ENCODE peak calls at places on chromosomes 4 and X, in nine cellular contexts. One of them, this sample, is unnamed.

GRCh38 chrX:149984411-149984810 is 46.1 kb upstream of the EOLA2 start:
- DNase-seq in body of pancreas: no peak
- DNase-seq in GM23248: peak; percentile 7
- DNase-seq in pancreas: no peak
- DNase-seq in IMR-90: no peak
- DNase-seq in PC-9: no peak
- DNase-seq in HCT116: no peak
- DNase-seq in Panc1: no peak
- DNase-seq in Peyer's patch: no peak
- DNase-seq in this sample: no peak

GRCh38 chr4:140137654-140138053 is 16.3 kb downstream of the MAML3 start:
- DNase-seq in body of pancreas: no peak
- DNase-seq in GM23248: peak; percentile 14
- DNase-seq in pancreas: no peak
- DNase-seq in IMR-90: peak; percentile 59
- DNase-seq in PC-9: peak; percentile 84
- DNase-seq in HCT116: no peak
- DNase-seq in Panc1: no peak
- DNase-seq in Peyer's patch: no peak
- DNase-seq in this sample: no peak

GRCh38 chr4:169108303-169108702 is 98.2 kb upstream of the CBR4 start:
- DNase-seq in body of pancreas: no peak
- DNase-seq in GM23248: no peak
- DNase-seq in pancreas: no peak
- DNase-seq in IMR-90: no peak
- DNase-seq in PC-9: no peak
- DNase-seq in HCT116: no peak
- DNase-seq in Panc1: no peak
- DNase-seq in Peyer's patch: no peak
- DNase-seq in this sample: no peak

GRCh38 chr4:125951275-125951887 is 636.6 kb downstream of the FAT4 start:
- DNase-seq in body of pancreas: no peak
- DNase-seq in GM23248: peak; percentile 70
- DNase-seq in pancreas: no peak
- DNase-seq in IMR-90: peak; percentile 60
- DNase-seq in PC-9: no peak
- DNase-seq in HCT116: no peak
- DNase-seq in Panc1: no peak
- DNase-seq in Peyer's patch: no peak
- DNase-seq in this sample: no peak

GRCh38 chr4:70895846-70896435 is 6.2 kb upstream of the MOB1B start:
- DNase-seq in body of pancreas: no peak
- DNase-seq in GM23248: no peak
- DNase-seq in pancreas: no peak
- DNase-seq in IMR-90: no peak
- DNase-seq in PC-9: no peak
- DNase-seq in HCT116: no peak
- DNase-seq in Panc1: no peak
- DNase-seq in Peyer's patch: no peak
- DNase-seq in this sample: no peak

GRCh38 chrX:72620550-72621145 is 48.0 kb upstream of the HDAC8 start:
- DNase-seq in body of pancreas: peak; percentile 83
- DNase-seq in GM23248: peak; percentile 89
- DNase-seq in pancreas: peak; percentile 81
- DNase-seq in IMR-90: peak; percentile 89
- DNase-seq in PC-9: peak; percentile 90
- DNase-seq in HCT116: peak; percentile 74
- DNase-seq in Panc1: peak; percentile 90
- DNase-seq in Peyer's patch: no peak
- DNase-seq in this sample: peak; percentile 75

GRCh38 chr4:95304898-95305297 is 243.9 kb downstream of the UNC5C start:
- DNase-seq in body of pancreas: no peak
- DNase-seq in GM23248: no peak
- DNase-seq in pancreas: no peak
- DNase-seq in IMR-90: peak; percentile 7
- DNase-seq in PC-9: peak; percentile 78
- DNase-seq in HCT116: no peak
- DNase-seq in Panc1: peak; percentile 47
- DNase-seq in Peyer's patch: no peak
- DNase-seq in this sample: no peak

GRCh38 chr4:180999217-180999616 is 1244.0 kb upstream of the TENM3 start:
- DNase-seq in body of pancreas: no peak
- DNase-seq in GM23248: no peak
- DNase-seq in pancreas: no peak
- DNase-seq in IMR-90: no peak
- DNase-seq in PC-9: no peak
- DNase-seq in HCT116: no peak
- DNase-seq in Panc1: no peak
- DNase-seq in Peyer's patch: no peak
- DNase-seq in this sample: no peak

GRCh38 chrX:12819231-12819630 is 28.0 kb downstream of the PRPS2 start:
- DNase-seq in body of pancreas: no peak
- DNase-seq in GM23248: peak; percentile 0
- DNase-seq in pancreas: no peak
- DNase-seq in IMR-90: no peak
- DNase-seq in PC-9: no peak
- DNase-seq in HCT116: no peak
- DNase-seq in Panc1: no peak
- DNase-seq in Peyer's patch: no peak
- DNase-seq in this sample: no peak

GRCh38 chrX:129653181-129653984 is 1.4 kb downstream of the APLN start:
- DNase-seq in body of pancreas: no peak
- DNase-seq in GM23248: no peak
- DNase-seq in pancreas: no peak
- DNase-seq in IMR-90: no peak
- DNase-seq in PC-9: no peak
- DNase-seq in HCT116: no peak
- DNase-seq in Panc1: no peak
- DNase-seq in Peyer's patch: no peak
- DNase-seq in this sample: no peak

GRCh38 chr4:8708401-8709021 is 115.9 kb downstream of the CPZ start:
- DNase-seq in body of pancreas: peak; percentile 3
- DNase-seq in GM23248: no peak
- DNase-seq in pancreas: no peak
- DNase-seq in IMR-90: no peak
- DNase-seq in PC-9: no peak
- DNase-seq in HCT116: no peak
- DNase-seq in Panc1: no peak
- DNase-seq in Peyer's patch: no peak
- DNase-seq in this sample: no peak

GRCh38 chr4:121256887-121257426 is 92.8 kb upstream of the TNIP3 start:
- DNase-seq in body of pancreas: no peak
- DNase-seq in GM23248: no peak
- DNase-seq in pancreas: no peak
- DNase-seq in IMR-90: no peak
- DNase-seq in PC-9: no peak
- DNase-seq in HCT116: no peak
- DNase-seq in Panc1: no peak
- DNase-seq in Peyer's patch: no peak
- DNase-seq in this sample: no peak

DNA sequence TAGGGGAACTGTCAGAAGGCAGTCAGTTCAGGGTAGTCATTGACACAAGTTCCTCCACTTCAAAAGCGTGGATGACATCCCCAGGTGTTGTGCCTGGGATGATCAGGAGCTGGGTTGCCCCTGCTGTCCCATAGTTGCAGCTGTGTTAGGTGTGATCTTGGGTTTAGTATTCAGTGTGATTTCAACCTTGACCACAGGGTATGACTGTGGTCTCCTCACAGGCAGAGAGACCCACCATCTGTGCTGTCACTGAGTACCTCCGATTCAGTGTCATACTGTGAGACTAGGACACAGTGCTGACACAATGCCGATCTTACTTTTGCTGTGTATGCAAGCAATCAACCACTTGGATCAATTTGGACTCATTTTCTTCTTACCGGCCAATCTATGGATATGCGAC is 25.2 kb downstream of the FOXR2 start:
- DNase-seq in body of pancreas: no peak
- DNase-seq in GM23248: no peak
- DNase-seq in pancreas: no peak
- DNase-seq in IMR-90: no peak
- DNase-seq in PC-9: no peak
- DNase-seq in HCT116: no peak
- DNase-seq in Panc1: no peak
- DNase-seq in Peyer's patch: peak; percentile 20
- DNase-seq in this sample: no peak
- H3K9me3 ChIP-seq in body of pancreas: no peaks in the 10 kb centered on the region
- H3K9me3 ChIP-seq in GM23248: no peaks in the 10 kb centered on the region
- H3K9me3 ChIP-seq in pancreas: no peaks in the 10 kb centered on the region
- H3K9me3 ChIP-seq in IMR-90: no peaks in the 10 kb centered on the region
- H3K9me3 ChIP-seq in PC-9: no peaks in the 10 kb centered on the region
- H3K9me3 ChIP-seq in HCT116: no peaks in the 10 kb centered on the region
- H3K9me3 ChIP-seq in Panc1: no peaks in the 10 kb centered on the region
- H3K9me3 ChIP-seq in Peyer's patch: no peaks in the 10 kb centered on the region
- H3K9me3 ChIP-seq in this sample: no peaks in the 10 kb centered on the region

DNA sequence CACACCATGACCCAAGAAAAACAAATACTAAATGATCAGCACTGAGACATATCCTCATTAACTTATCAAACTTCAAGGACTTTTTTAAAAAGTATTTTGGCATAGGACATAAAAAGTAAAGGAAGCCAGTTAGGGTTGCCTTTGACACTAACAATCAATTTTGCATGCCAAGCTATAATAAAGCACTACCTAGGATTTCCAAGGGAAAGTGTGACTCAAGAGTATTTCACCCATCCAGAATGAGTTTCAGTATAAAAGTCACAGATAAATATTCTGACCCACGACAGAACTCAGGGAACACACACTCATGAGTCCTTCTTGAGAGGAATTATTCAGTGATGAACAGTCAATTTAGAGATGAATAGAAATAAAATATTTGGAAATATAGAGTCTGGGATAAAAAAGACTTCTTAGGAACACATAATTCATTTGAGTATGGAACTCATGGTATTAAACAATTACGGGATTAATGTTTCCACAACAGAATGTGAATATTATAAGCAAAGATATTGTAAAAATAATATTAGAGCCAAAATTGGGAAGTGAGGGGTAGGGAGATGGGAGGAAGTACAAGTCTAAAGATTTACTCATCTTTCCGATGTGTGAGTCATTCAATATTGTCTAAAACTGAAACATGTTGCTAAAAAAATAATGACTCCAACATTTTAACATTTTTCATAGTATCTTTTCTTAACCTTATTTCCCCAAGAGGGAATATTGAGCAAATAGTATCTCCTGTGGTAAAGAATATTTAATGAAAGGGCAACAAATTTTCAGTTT is 143.5 kb upstream of the LNX1 start:
- DNase-seq in body of pancreas: no peak
- DNase-seq in GM23248: peak; percentile 89
- DNase-seq in pancreas: no peak
- DNase-seq in IMR-90: peak; percentile 75
- DNase-seq in PC-9: no peak
- DNase-seq in HCT116: no peak
- DNase-seq in Panc1: no peak
- DNase-seq in Peyer's patch: no peak
- DNase-seq in this sample: no peak
- H3K4me3 ChIP-seq in body of pancreas: no peak overlapping the region
- H3K4me3 ChIP-seq in GM23248: peak overlapping the region; percentile 49
- H3K4me3 ChIP-seq in pancreas: no peak overlapping the region
- H3K4me3 ChIP-seq in IMR-90: no peak overlapping the region
- H3K4me3 ChIP-seq in PC-9: no peak overlapping the region
- H3K4me3 ChIP-seq in HCT116: no peak overlapping the region
- H3K4me3 ChIP-seq in Panc1: no peak overlapping the region
- H3K4me3 ChIP-seq in Peyer's patch: no peak overlapping the region
- H3K4me3 ChIP-seq in this sample: no peak overlapping the region

GRCh38 chr4:137299281-137299680 is 233.0 kb downstream of the PCDH18 start:
- DNase-seq in body of pancreas: no peak
- DNase-seq in GM23248: no peak
- DNase-seq in pancreas: no peak
- DNase-seq in IMR-90: no peak
- DNase-seq in PC-9: no peak
- DNase-seq in HCT116: no peak
- DNase-seq in Panc1: no peak
- DNase-seq in Peyer's patch: no peak
- DNase-seq in this sample: no peak
- H3K36me3 ChIP-seq in body of pancreas: no peaks in the 10 kb centered on the region
- H3K36me3 ChIP-seq in GM23248: no peaks in the 10 kb centered on the region
- H3K36me3 ChIP-seq in pancreas: no peaks in the 10 kb centered on the region
- H3K36me3 ChIP-seq in IMR-90: no peaks in the 10 kb centered on the region
- H3K36me3 ChIP-seq in PC-9: no peaks in the 10 kb centered on the region
- H3K36me3 ChIP-seq in HCT116: no peaks in the 10 kb centered on the region
- H3K36me3 ChIP-seq in Panc1: no peaks in the 10 kb centered on the region
- H3K36me3 ChIP-seq in Peyer's patch: no peaks in the 10 kb centered on the region
- H3K36me3 ChIP-seq in this sample: no peaks in the 10 kb centered on the region

DNA sequence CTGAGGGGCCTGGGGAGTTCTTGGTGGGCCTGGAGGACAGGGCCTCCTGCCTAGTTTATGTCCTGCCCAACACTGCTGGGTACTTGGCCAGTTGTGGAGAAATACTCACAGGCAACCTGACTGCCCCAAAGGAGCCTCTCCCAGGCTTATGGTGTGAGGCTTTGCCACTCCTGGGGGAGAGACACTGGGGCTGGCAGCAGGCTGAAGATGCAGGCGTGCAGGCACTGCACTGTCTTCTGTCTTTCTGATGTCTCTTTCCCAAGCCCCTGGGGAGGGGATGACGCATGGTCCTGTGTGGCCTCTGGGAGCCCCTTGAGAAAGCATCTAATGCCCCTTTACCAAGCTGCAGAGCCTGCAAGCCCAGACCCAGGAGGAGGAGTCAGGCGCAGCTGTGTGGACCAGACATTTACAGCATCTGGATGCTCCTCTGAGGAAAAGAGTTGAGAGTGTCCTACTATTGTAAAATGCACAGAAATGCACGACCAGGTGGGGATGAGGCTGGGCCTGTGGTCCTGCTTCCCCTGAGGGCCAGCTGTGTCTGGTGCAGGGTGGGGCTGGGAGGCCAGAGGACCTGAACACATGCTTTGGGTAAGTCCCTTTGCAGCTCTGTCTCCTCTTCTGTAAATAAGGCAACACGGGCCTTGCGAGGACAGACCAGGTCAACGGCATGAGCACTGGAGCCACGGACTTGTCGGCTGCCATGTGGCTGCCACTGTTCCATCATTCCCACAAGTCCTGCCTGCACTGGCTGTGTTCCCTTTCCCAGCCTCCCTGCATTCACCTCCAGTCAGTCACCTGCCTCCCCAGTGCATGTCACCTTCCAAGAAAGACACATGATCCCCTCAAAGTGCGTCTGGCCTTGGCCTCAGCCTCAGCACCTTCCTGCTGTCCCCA is 8.4 kb downstream of the TMEM271 start:
- DNase-seq in body of pancreas: no peak
- DNase-seq in GM23248: no peak
- DNase-seq in pancreas: no peak
- DNase-seq in IMR-90: no peak
- DNase-seq in PC-9: no peak
- DNase-seq in HCT116: no peak
- DNase-seq in Panc1: no peak
- DNase-seq in Peyer's patch: no peak
- DNase-seq in this sample: no peak
- H3K9me3 ChIP-seq in body of pancreas: no peaks in the 10 kb centered on the region
- H3K9me3 ChIP-seq in GM23248: no peaks in the 10 kb centered on the region
- H3K9me3 ChIP-seq in pancreas: no peaks in the 10 kb centered on the region
- H3K9me3 ChIP-seq in IMR-90: peaks cover 5% of the 10 kb centered on the region
- H3K9me3 ChIP-seq in PC-9: no peaks in the 10 kb centered on the region
- H3K9me3 ChIP-seq in HCT116: peaks cover 4% of the 10 kb centered on the region
- H3K9me3 ChIP-seq in Panc1: no peaks in the 10 kb centered on the region
- H3K9me3 ChIP-seq in Peyer's patch: no peaks in the 10 kb centered on the region
- H3K9me3 ChIP-seq in this sample: no peaks in the 10 kb centered on the region